ENCODE peak calls at places on chromosomes 3 and 15, in five cellular contexts. Y is endodermal cell, O is body of pancreas, J is left ventricle myocardium inferior, Q is upper lobe of right lung. H is an unnamed sample.

GRCh38 chr3:10395196-10395595 is 74.3 kb upstream of the SEC13 start:
- DNase-seq in Y (no peak), O (no peak), J (no peak), Q (no peak), H (no peak)

GRCh38 chr3:195896361-195897080 is 11.8 kb downstream of the TNK2 start:
- DNase-seq in Y (peak; percentile 56), O (no peak), J (peak; percentile 52), Q (no peak), H (no peak)

GRCh38 chr3:138434875-138435772 is 708 bp downstream of the ESYT3 start:
- DNase-seq in Y (peak; percentile 77), O (peak; percentile 13), J (no peak), Q (peak; percentile 72), H (peak; percentile 31)

GRCh38 chr15:64351265-64351664 is 4.7 kb downstream of the CSNK1G1 start:
- DNase-seq in Y (no peak), O (no peak), J (no peak), Q (no peak), H (no peak)

GRCh38 chr3:64343692-64344440 is 118.6 kb upstream of the PRICKLE2 start:
- DNase-seq in Y (peak; percentile 35), O (no peak), J (no peak), Q (no peak), H (no peak)

GRCh38 chr15:62020576-62021160 is 39.6 kb downstream of the VPS13C start:
- DNase-seq in Y (no peak), O (no peak), J (no peak), Q (no peak), H (no peak)

GRCh38 chr3:175065492-175065891 is 206.4 kb downstream of the NAALADL2 start:
- DNase-seq in Y (no peak), O (no peak), J (no peak), Q (no peak), H (no peak)

GRCh38 chr15:98978153-98978552 is 29.4 kb downstream of the PGPEP1L start:
- DNase-seq in Y (no peak), O (no peak), J (no peak), Q (no peak), H (no peak)

GRCh38 chr3:52777959-52778805 is 783 bp downstream of the ITIH1 start:
- DNase-seq in Y (peak; percentile 35), O (no peak), J (no peak), Q (peak; percentile 37), H (peak; percentile 7)

GRCh38 chr15:63357061-63357460 is 24.6 kb downstream of the CA12 start:
- DNase-seq in Y (no peak), O (no peak), J (no peak), Q (no peak), H (no peak)

GRCh38 chr3:13215940-13216546 is 142.8 kb upstream of the IQSEC1 start:
- DNase-seq in Y (no peak), O (peak; percentile 23), J (no peak), Q (no peak), H (no peak)

GRCh38 chr15:52128568-52128967 is 16.0 kb upstream of the BCL2L10 start:
- DNase-seq in Y (no peak), O (no peak), J (no peak), Q (no peak), H (no peak)

GRCh38 chr3:186620213-186621092 is 7.6 kb downstream of the AHSG start:
- DNase-seq in Y (no peak), O (no peak), J (no peak), Q (no peak), H (no peak)

GRCh38 chr3:182500294-182500693 is 293.0 kb upstream of the ATP11B start:
- DNase-seq in Y (peak; percentile 87), O (no peak), J (no peak), Q (no peak), H (no peak)

GRCh38 chr3:107668963-107669362 is 146.2 kb downstream of the BBX start:
- DNase-seq in Y (no peak), O (no peak), J (no peak), Q (no peak), H (no peak)

GRCh38 chr3:183823963-183824362 is 1.4 kb downstream of the MAP6D1 start:
- DNase-seq in Y (no peak), O (no peak), J (no peak), Q (no peak), H (no peak)

GRCh38 chr3:177679568-177680441 is 482.5 kb upstream of the TBL1XR1 start:
- DNase-seq in Y (no peak), O (no peak), J (no peak), Q (no peak), H (no peak)

GRCh38 chr15:38193496-38193895 is 59.1 kb upstream of the SPRED1 start:
- DNase-seq in Y (no peak), O (no peak), J (no peak), Q (no peak), H (no peak)

GRCh38 chr3:161310649-161311423 is 60.5 kb downstream of the SPTSSB start:
- DNase-seq in Y (no peak), O (no peak), J (no peak), Q (no peak), H (no peak)

GRCh38 chr3:190336516-190337189 is 14.4 kb upstream of the CLDN1 start:
- DNase-seq in Y (no peak), O (no peak), J (no peak), Q (no peak), H (no peak)

GRCh38 chr15:91887921-91888373 is 34.4 kb downstream of the SLCO3A1 start:
- DNase-seq in Y (no peak), O (no peak), J (no peak), Q (no peak), H (no peak)

GRCh38 chr3:194328080-194328571 is 23.0 kb downstream of the CPN2 start:
- DNase-seq in Y (no peak), O (no peak), J (no peak), Q (no peak), H (peak; percentile 48)

GRCh38 chr15:78182336-78182700 is 33.2 kb downstream of the IDH3A start:
- DNase-seq in Y (no peak), O (no peak), J (no peak), Q (no peak), H (no peak)

GRCh38 chr15:70111203-70112017 is 13.7 kb upstream of the TLE3 start:
- DNase-seq in Y (peak; percentile 95), O (peak; percentile 79), J (peak; percentile 81), Q (no peak), H (peak; percentile 85)

GRCh38 chr15:45734244-45734643 is 99.4 kb downstream of the SQOR start:
- DNase-seq in Y (no peak), O (no peak), J (no peak), Q (no peak), H (no peak)

GRCh38 chr3:143306419-143306818 is 186.8 kb downstream of the CHST2 start:
- DNase-seq in Y (no peak), O (no peak), J (no peak), Q (no peak), H (no peak)

GRCh38 chr3:170594528-170594927 is 8.7 kb upstream of the SLC7A14 start:
- DNase-seq in Y (no peak), O (no peak), J (no peak), Q (no peak), H (no peak)

GRCh38 chr3:20760981-20761380 is 575.0 kb upstream of the SGO1 start:
- DNase-seq in Y (no peak), O (no peak), J (no peak), Q (no peak), H (no peak)

GRCh38 chr3:153552887-153553604 is 391.0 kb downstream of the RAP2B start:
- DNase-seq in Y (no peak), O (no peak), J (no peak), Q (no peak), H (no peak)

GRCh38 chr3:153553605-153553945 is 391.5 kb downstream of the RAP2B start:
- DNase-seq in Y (no peak), O (no peak), J (no peak), Q (no peak), H (no peak)

DNA sequence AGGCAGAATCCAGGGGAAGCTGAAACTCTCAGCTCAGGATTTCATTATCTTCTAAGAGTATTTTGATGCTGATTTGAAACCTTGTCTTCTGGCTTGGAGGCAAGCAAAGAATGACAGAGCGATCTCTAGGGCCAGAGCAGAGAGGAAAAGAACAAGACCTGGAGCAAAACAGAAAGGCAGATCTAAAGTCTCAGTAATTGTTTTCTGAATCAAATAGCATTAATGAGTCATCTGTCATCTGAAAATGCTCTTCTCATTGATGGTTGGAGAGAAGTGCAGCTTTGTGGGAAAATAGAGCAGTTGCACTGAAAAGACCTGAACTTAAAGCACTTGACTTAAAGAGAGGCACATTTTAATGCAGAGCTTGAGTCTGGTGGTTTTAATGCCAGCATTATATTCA is 386.0 kb downstream of the RAP2B start:
- DNase-seq in Y (no peak), O (no peak), J (no peak), Q (no peak), H (no peak)
- TF ChIP-seq CTCF in Y (no peak), O (no peak), J (no peak), Q (no peak), H (no peak)

DNA sequence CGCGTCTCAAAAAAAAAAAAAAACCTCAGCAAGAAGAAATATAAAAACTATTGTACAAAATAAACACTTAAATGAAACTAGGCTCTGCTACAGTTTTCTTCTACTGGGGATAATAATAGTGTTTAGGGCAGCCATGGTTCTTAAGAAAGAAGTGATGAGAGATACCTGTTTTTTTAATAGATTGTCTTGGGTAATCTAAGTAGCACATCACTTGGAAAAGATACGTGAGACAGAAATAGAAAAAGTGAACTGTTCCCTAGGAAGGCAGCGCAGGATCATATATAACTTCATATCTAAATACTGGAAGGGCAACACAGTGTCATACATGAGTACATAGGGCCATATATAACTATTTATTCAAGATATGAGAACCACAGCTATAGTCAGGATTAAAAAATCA is 11.9 kb downstream of the GOLGB1 start:
- DNase-seq in Y (no peak), O (no peak), J (no peak), Q (no peak), H (no peak)
- TF ChIP-seq CTCF in Y (no peak), O (no peak), J (no peak), Q (no peak), H (no peak)

GRCh38 chr3:72891053-72891855 is 3.4 kb downstream of the GXYLT2 start:
- DNase-seq in Y (no peak), O (peak; percentile 46), J (peak; percentile 67), Q (no peak), H (peak; percentile 27)
- TF ChIP-seq CTCF in Y (peak; percentile 18), O (no peak), J (no peak), Q (no peak), H (no peak)

GRCh38 chr3:23425410-23425809 is 222.3 kb downstream of the UBE2E2 start:
- DNase-seq in Y (no peak), O (no peak), J (no peak), Q (no peak), H (no peak)

GRCh38 chr3:23422511-23422851 is 219.4 kb downstream of the UBE2E2 start:
- DNase-seq in Y (no peak), O (no peak), J (no peak), Q (no peak), H (no peak)

GRCh38 chr3:23418026-23418425 is 214.9 kb downstream of the UBE2E2 start:
- DNase-seq in Y (no peak), O (no peak), J (no peak), Q (no peak), H (no peak)

DNA sequence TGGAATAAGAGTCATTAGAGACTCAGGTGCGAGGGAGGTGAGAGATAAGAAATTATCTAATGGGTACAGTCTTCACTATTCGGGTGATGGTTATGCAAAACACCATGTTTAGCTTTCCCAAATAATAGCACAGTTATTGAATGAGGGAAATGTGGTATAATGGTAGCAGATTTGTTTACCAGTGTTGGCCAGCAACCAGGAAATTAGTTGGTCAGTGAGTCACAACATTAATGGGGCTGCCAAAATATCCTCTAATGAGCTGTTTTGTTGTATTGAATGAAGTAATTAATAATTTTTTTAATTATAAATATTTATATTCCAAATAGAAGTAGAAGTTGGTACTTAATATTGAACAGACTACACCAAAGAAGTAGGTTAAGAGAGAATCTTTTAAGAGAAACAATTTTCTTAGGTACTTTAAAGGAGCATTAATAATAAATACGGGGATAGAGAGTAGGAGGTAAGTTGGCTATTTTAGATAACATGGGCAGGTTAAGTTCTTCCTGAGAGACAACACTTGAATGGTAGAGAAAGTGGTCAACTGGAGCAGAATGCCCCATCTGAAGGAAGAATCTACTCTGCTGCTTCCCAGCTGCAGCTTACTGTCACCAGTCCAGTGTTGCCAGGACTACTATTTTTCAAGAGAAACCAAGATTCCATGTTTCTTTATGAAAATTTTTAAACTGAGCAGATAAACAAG is 218.8 kb downstream of the UBE2E2 start:
- DNase-seq in Y (no peak), O (no peak), J (no peak), Q (no peak), H (no peak)
- TF ChIP-seq CTCF in Y (no peak), O (no peak), J (no peak), Q (no peak), H (no peak)

H was measured in glutamatergic neuron.